ENCODE peak calls at places on chromosomes 4 and X, in nine cellular contexts. A, P, O, W, X, J, K, G and I are unnamed samples.

GRCh38 chrX:16444353-16444752 is 205.6 kb upstream of the S100G start:
- DNase-seq in X (no peak), K (no peak), O (no peak), J (peak; percentile 11), A (no peak), P (no peak), W (no peak), G (no peak), I (no peak)

GRCh38 chr4:72555377-72555831 is 13.6 kb downstream of the ADAMTS3 start:
- DNase-seq in K (no peak), P (no peak), G (no peak), A (no peak), W (no peak), X (no peak), J (no peak), O (no peak), I (no peak)

GRCh38 chr4:72451349-72451748 is 117.7 kb downstream of the ADAMTS3 start:
- DNase-seq in G (no peak), K (no peak), W (no peak), X (peak; percentile 17), J (peak; percentile 35), O (no peak), A (peak; percentile 23), P (no peak), I (no peak)

GRCh38 chr4:4764506-4764905 is 95.0 kb upstream of the MSX1 start:
- DNase-seq in G (no peak), X (no peak), K (no peak), P (no peak), J (no peak), A (no peak), W (no peak), O (no peak), I (no peak)

GRCh38 chr4:74042681-74043080 is 4.2 kb upstream of the CXCL3 start:
- DNase-seq in J (no peak), W (no peak), P (no peak), X (no peak), K (no peak), A (no peak), G (no peak), O (no peak), I (no peak)

GRCh38 chr4:173535932-173536331 is 5.9 kb upstream of the HAND2 start:
- DNase-seq in K (no peak), X (no peak), P (no peak), J (no peak), O (no peak), G (no peak), A (no peak), W (no peak), I (no peak)

GRCh38 chrX:8245411-8245810 is 74.3 kb upstream of the VCX2 start:
- DNase-seq in A (no peak), P (no peak), K (no peak), X (no peak), G (no peak), J (no peak), W (no peak), O (no peak), I (no peak)

GRCh38 chr4:84690481-84690880 is 107.6 kb downstream of the CDS1 start:
- DNase-seq in J (no peak), O (no peak), P (no peak), X (no peak), G (no peak), W (no peak), A (no peak), K (no peak), I (no peak)

GRCh38 chr4:180057891-180058643 is 2185.1 kb upstream of the TENM3 start:
- DNase-seq in A (peak; percentile 35), G (no peak), W (no peak), J (peak; percentile 3), P (no peak), O (no peak), X (peak; percentile 4), K (no peak), I (peak; percentile 75)

GRCh38 chr4:180057198-180057821 is 2185.9 kb upstream of the TENM3 start:
- DNase-seq in J (no peak), G (no peak), O (no peak), A (no peak), K (no peak), P (no peak), X (no peak), W (no peak), I (no peak)

GRCh38 chr4:180060159-180060889 is 2182.9 kb upstream of the TENM3 start:
- DNase-seq in W (no peak), G (no peak), K (no peak), O (no peak), P (no peak), J (no peak), A (no peak), X (no peak), I (no peak)

GRCh38 chr4:180059216-180059881 is 2183.9 kb upstream of the TENM3 start:
- DNase-seq in K (no peak), W (no peak), X (no peak), G (no peak), O (no peak), A (no peak), P (no peak), J (no peak), I (no peak)

GRCh38 chr4:180058731-180059215 is 2184.4 kb upstream of the TENM3 start:
- DNase-seq in X (peak; percentile 7), O (no peak), G (no peak), J (peak; percentile 28), A (peak; percentile 60), P (no peak), K (peak; percentile 44), W (peak; percentile 32), I (peak; percentile 78)
- TF ChIP-seq CTCF in X (no peak), O (no peak), G (no peak), J (no peak), A (no peak), P (no peak), K (no peak), W (no peak), I (no peak)

GRCh38 chr4:120406960-120407359 is 340.3 kb upstream of the MAD2L1 start:
- DNase-seq in W (no peak), J (no peak), K (no peak), P (no peak), O (no peak), G (no peak), X (no peak), A (no peak), I (no peak)
- TF ChIP-seq CTCF in W (no peak), J (no peak), K (no peak), P (no peak), O (no peak), G (no peak), X (no peak), A (no peak), I (no peak)

GRCh38 chr4:92091335-92091734 is 212.4 kb upstream of the GRID2 start:
- DNase-seq in J (no peak), W (no peak), X (no peak), A (no peak), O (no peak), G (no peak), K (no peak), P (no peak), I (no peak)
- TF ChIP-seq CTCF in J (no peak), W (no peak), X (no peak), A (no peak), O (no peak), G (no peak), K (no peak), P (no peak), I (peak; percentile 44)

DNA sequence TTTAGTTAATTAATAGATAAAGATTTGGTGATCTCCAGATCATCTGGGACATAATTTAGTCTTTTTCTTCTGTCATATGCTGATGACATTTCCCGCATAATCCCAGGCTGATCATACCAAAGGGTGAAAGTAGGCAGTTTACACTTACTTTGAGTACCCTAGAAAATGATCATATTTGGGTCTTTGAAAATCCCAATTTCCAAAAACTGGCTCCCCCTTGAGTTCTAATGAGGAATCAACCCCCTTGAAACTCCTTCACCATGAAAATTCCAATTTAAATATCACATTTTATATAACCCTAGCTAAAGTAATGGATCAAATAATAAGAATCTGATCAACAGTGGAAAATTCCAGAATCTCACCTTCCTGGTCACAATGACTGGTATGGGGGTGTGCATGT is 223.4 kb downstream of the NAF1 start:
- DNase-seq in G (no peak), X (no peak), P (no peak), A (no peak), W (no peak), J (no peak), O (no peak), K (no peak), I (no peak)
- TF ChIP-seq CTCF in G (no peak), X (no peak), P (no peak), A (no peak), W (no peak), J (no peak), O (no peak), K (no peak), I (no peak)

DNA sequence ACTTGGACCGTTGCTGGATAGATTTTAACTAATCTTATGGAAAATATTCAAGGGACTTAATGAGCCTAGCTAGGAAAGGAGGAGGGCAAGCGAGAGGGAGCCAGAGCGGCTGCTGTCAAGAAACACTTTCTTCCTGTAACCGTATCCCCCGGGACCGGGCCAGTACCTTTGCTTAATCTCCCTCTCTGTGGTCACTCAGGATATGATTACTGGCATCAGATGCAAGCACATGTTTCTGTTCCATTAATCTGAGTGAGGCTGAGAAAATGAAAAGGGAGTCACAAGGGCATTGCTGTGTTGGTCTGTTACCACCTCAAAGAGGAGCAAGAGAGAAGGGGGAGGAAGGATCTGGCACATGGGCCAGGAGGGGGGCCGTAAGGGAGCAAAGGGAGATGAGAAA is 356.7 kb upstream of the GATB start:
- DNase-seq in A (no peak), J (no peak), P (no peak), W (no peak), O (no peak), K (no peak), X (peak; percentile 36), G (no peak), I (no peak)
- TF ChIP-seq CTCF in A (no peak), J (no peak), P (no peak), W (no peak), O (no peak), K (no peak), X (no peak), G (no peak), I (no peak)

GRCh38 chr4:30714408-30715031 is 5.6 kb upstream of the PCDH7 start:
- DNase-seq in K (no peak), X (no peak), A (peak; percentile 64), W (no peak), P (no peak), O (no peak), J (peak; percentile 77), G (peak; percentile 65), I (no peak)

GRCh38 chr4:30718021-30718888 is 1.9 kb upstream of the PCDH7 start:
- DNase-seq in P (no peak), G (peak; percentile 76), J (peak; percentile 31), K (no peak), A (peak; percentile 31), O (no peak), X (peak; percentile 39), W (no peak), I (no peak)

GRCh38 chr4:30717208-30718020 is 2.8 kb upstream of the PCDH7 start:
- DNase-seq in P (no peak), K (no peak), A (peak; percentile 26), G (peak; percentile 84), W (peak; percentile 45), J (peak; percentile 76), X (peak; percentile 31), O (no peak), I (peak; percentile 82)

GRCh38 chr4:30716671-30717207 is 3.4 kb upstream of the PCDH7 start:
- DNase-seq in W (no peak), O (no peak), K (no peak), P (no peak), A (no peak), J (peak; percentile 39), X (no peak), G (peak; percentile 46), I (no peak)

GRCh38 chr4:30716158-30716557 is 4.0 kb upstream of the PCDH7 start:
- DNase-seq in A (no peak), K (no peak), J (peak; percentile 63), W (no peak), P (no peak), O (no peak), X (no peak), G (peak; percentile 63), I (no peak)
- TF ChIP-seq CTCF in A (no peak), K (peak; percentile 50), J (peak; percentile 58), W (no peak), P (peak; percentile 31), O (no peak), X (peak; percentile 60), G (peak; percentile 35), I (peak; percentile 65)